ENCODE peak calls at places on chromosomes 2 and 18, in eight cellular contexts. Q, R, J, M, W, S, X and L are unnamed samples.

GRCh38 chr18:67519582-67519981 is 3.1 kb upstream of the DSEL start:
- DNase-seq in W (peak; percentile 33), M (no peak), J (peak; percentile 79), S (no peak), R (no peak), X (no peak), Q (peak; percentile 80), L (no peak)

GRCh38 chr2:240216197-240216596 is 75.7 kb upstream of the OTOS start:
- DNase-seq in S (no peak), M (no peak), Q (no peak), W (no peak), X (no peak), J (no peak), R (no peak), L (no peak)

GRCh38 chr2:196331143-196331542 is 159.8 kb upstream of the STK17B start:
- DNase-seq in R (no peak), Q (peak; percentile 91), X (no peak), S (peak; percentile 40), J (peak; percentile 85), W (no peak), M (no peak), L (no peak)

GRCh38 chr2:227632827-227633226 is 15.5 kb downstream of the SCYGR4 start:
- DNase-seq in W (no peak), X (no peak), S (no peak), R (no peak), Q (no peak), J (no peak), M (no peak), L (no peak)

GRCh38 chr2:127421116-127421800 is 3.0 kb downstream of the PROC start:
- DNase-seq in X (no peak), M (no peak), W (no peak), Q (no peak), J (no peak), S (no peak), R (no peak), L (no peak)

GRCh38 chr18:36017232-36017631 is 44.8 kb downstream of the RMP24 start:
- DNase-seq in J (no peak), M (no peak), R (no peak), S (no peak), X (no peak), Q (no peak), W (no peak), L (no peak)

GRCh38 chr2:215590353-215590752 is 154.5 kb upstream of the FN1 start:
- DNase-seq in R (no peak), M (no peak), Q (no peak), J (no peak), W (no peak), X (no peak), S (no peak), L (no peak)

GRCh38 chr18:48872234-48873145 is 78.3 kb downstream of the SMAD7 start:
- DNase-seq in W (no peak), Q (no peak), X (no peak), M (no peak), R (no peak), J (peak; percentile 63), S (no peak), L (peak; percentile 60)

GRCh38 chr2:37561615-37562569 is 109.5 kb downstream of the CDC42EP3 start:
- DNase-seq in R (peak; percentile 93), Q (peak; percentile 89), X (no peak), M (peak; percentile 13), W (no peak), S (peak; percentile 83), J (peak; percentile 98), L (peak; percentile 93)

GRCh38 chr2:14909795-14910194 is 277.3 kb downstream of the LRATD1 start:
- DNase-seq in Q (no peak), W (no peak), R (no peak), J (no peak), S (no peak), M (no peak), X (no peak), L (no peak)

GRCh38 chr2:182745061-182745460 is 29.0 kb downstream of the DNAJC10 start:
- DNase-seq in J (no peak), X (no peak), Q (no peak), S (no peak), R (no peak), W (no peak), M (no peak), L (no peak)

GRCh38 chr2:212523756-212524155 is 14.8 kb downstream of the ERBB4 start:
- DNase-seq in M (no peak), R (no peak), X (no peak), Q (no peak), W (no peak), S (no peak), J (no peak), L (no peak)

GRCh38 chr2:212517693-212518092 is 20.9 kb downstream of the ERBB4 start:
- DNase-seq in J (no peak), X (no peak), Q (no peak), S (no peak), W (no peak), M (no peak), R (no peak), L (no peak)

GRCh38 chr2:212526059-212526458 is 12.5 kb downstream of the ERBB4 start:
- DNase-seq in X (no peak), S (no peak), R (no peak), M (no peak), J (no peak), Q (no peak), W (no peak), L (no peak)

DNA sequence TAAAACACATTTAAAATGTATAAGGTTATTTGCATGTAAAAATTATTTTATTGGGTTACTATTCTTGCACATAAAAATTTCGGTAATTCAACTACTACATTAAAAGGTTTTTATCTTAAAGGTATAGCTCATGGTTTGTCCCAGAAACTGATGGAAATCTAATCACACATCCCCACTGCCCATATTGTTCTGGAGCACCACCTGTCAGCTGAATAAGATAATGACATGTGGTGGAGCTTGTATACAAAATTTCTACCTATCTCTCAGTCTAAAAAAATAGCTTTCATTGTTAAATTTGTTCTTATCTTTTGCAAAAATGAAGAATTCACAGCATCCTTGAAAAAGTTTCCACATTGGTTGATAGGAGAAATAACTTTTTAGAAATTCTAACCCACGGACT is 18.3 kb downstream of the ERBB4 start:
- DNase-seq in S (peak; percentile 20), Q (no peak), X (no peak), M (no peak), W (no peak), R (peak; percentile 7), J (no peak), L (no peak)
- TF ChIP-seq CTCF in S (peak; percentile 38), Q (no peak), X (peak; percentile 30), M (no peak), W (no peak), R (peak; percentile 40), J (peak; percentile 8), L (peak; percentile 67)

DNA sequence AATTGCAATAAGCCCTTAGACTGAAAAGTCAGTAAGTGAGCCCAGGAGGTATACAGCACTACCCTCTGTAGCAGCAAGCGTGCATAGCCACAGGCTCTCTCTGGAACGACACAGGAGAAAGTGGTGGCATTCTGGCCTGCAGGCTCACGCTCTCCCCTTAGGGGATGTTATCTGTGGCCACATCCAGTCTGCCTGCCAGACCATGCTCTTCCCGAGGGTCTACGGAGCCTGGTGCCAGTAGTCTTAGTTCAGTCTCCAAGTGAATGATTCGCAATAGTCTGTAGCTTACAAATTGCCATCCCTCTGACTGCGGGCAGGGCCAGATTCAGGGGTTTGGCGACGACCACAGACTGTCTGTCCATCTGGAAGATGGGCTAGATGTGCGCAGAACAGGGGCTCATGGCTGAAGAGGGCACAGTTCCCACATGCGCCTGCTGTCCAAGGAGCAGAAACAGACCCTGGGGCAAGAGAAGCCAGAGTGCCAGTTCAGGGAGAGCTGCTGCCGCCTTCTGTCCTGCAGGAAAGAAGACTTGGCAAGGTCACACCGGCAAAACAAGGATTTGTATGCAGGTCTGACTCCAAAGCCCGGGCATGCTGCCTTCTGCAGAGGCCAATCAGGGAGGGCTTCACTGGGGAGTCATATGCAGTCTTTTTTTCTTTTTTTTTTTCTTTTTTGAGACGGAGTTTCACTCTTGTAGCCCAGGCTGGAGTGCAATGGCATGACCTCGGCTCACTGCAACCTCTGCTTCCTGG is 3.5 kb upstream of the KLF11 start:
- DNase-seq in S (no peak), X (peak; percentile 79), M (no peak), J (no peak), W (no peak), R (no peak), Q (no peak), L (no peak)
- H3K27ac ChIP-seq in S (no peak overlapping the region), X (peak overlapping the region; percentile 60), M (no peak overlapping the region), J (no peak overlapping the region), W (no peak overlapping the region), R (no peak overlapping the region), Q (no peak overlapping the region), L (no peak overlapping the region)

GRCh38 chr2:159096896-159097295 is 128.5 kb downstream of the TANC1 start:
- DNase-seq in M (no peak), W (no peak), J (no peak), S (no peak), R (no peak), X (no peak), Q (peak; percentile 61), L (no peak)
- H3K4me1 ChIP-seq in M (peaks cover 29% of the 10 kb centered on the region), W (peaks cover 20% of the 10 kb centered on the region), J (peaks cover 20% of the 10 kb centered on the region), S (peaks cover 40% of the 10 kb centered on the region), R (peaks cover 10% of the 10 kb centered on the region), X (peaks cover 3% of the 10 kb centered on the region), Q (peaks cover 11% of the 10 kb centered on the region), L (peaks cover 34% of the 10 kb centered on the region)

DNA sequence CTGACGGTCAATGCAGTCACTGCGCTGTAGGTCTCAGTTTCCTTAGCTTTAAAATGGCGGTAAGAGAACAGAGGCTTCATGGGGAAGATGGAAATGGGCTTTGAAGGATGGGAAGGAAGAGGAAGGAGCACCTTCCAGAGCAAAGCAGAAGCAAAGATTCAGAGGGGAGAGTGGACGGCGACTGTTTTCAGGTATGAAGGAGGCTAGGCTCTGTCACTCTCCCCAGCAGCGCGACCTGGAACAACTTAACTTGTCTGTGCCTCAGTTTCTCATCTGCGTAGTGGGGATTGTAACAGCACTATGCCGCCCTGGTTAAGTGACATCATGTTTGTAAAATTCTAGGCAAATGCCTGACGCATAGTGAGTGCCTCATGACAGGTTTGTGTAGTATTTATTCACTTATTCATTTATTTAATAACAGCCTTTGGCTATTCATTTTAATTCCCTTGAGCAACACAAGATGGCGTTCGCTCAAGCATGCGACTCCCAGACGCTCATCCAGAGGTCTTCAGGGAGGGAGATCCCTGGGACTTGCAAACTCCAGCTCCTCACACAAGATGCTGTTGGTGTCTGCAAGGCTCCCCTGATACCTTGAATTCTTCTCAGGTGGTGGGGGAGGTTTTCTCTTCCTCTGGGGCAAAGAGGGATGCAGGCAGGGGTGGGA is 336.3 kb downstream of the DYSF start:
- DNase-seq in M (no peak), J (no peak), Q (peak; percentile 25), X (no peak), R (no peak), W (no peak), S (peak; percentile 52), L (no peak)
- TF ChIP-seq CTCF in M (no peak), J (no peak), Q (no peak), X (no peak), R (no peak), W (no peak), S (peak; percentile 28), L (peak; percentile 22)

GRCh38 chr2:150530168-150530567 is 42.7 kb upstream of the RND3 start:
- DNase-seq in J (no peak), Q (no peak), X (no peak), S (no peak), R (no peak), M (no peak), W (no peak), L (no peak)
- H3K27ac ChIP-seq in J (peak overlapping the region; percentile 89), Q (no peak overlapping the region), X (no peak overlapping the region), S (peak overlapping the region; percentile 81), R (no peak overlapping the region), M (no peak overlapping the region), W (no peak overlapping the region), L (peak overlapping the region; percentile 90)